ENCODE peak calls at places on chromosomes 2 and 18, in eight cellular contexts. P is neural progenitor cell, J is endothelial cell of umbilical vein, S is psoas muscle, N is SK-N-MC, W is K562, T is colonic mucosa, H is GM06990. F is an unnamed sample.

GRCh38 chr18:55351220-55351619 is 236.8 kb downstream of the TCF4 start:
- DNase-seq in W (no peak), J (peak), S (no peak), H (no peak), N (no peak), P (no peak), T (no peak), F (no peak)

GRCh38 chr2:166057363-166058169 is 70.3 kb downstream of the SCN1A start:
- DNase-seq in H (no peak), N (peak), J (peak), S (no peak), P (peak), W (peak), T (no peak), F (no peak)

GRCh38 chr2:21161832-21162614 is 38.3 kb downstream of the TDRD15 start:
- DNase-seq in J (no peak), T (no peak), W (no peak), H (no peak), P (no peak), S (no peak), N (no peak), F (no peak)

GRCh38 chr2:98572676-98573075 is 35.6 kb downstream of the COA5 start:
- DNase-seq in S (no peak), J (no peak), P (no peak), N (no peak), T (no peak), H (no peak), W (no peak), F (no peak)

GRCh38 chr2:197266477-197266876 is 44.1 kb downstream of the ANKRD44 start:
- DNase-seq in N (no peak), W (no peak), J (no peak), T (no peak), P (no peak), S (no peak), H (no peak), F (peak)

GRCh38 chr2:235527806-235528480 is 34.1 kb downstream of the AGAP1 start:
- DNase-seq in S (no peak), J (no peak), W (no peak), T (no peak), N (no peak), P (peak), H (no peak), F (no peak)

GRCh38 chr2:84946204-84947009 is 24.6 kb upstream of the KCMF1 start:
- DNase-seq in H (peak), P (no peak), S (no peak), N (no peak), J (peak), T (peak), W (no peak), F (peak)

GRCh38 chr2:70830333-70830732 is 5.3 kb downstream of the CD207 start:
- DNase-seq in H (no peak), S (no peak), N (no peak), W (no peak), P (no peak), J (peak), T (no peak), F (no peak)

GRCh38 chr2:30731248-30731647 is 76.0 kb downstream of the CAPN13 start:
- DNase-seq in T (no peak), W (no peak), N (no peak), H (no peak), J (no peak), P (no peak), S (no peak), F (no peak)

GRCh38 chr2:171712051-171712450 is 24.8 kb downstream of the DYNC1I2 start:
- DNase-seq in S (no peak), W (no peak), T (no peak), P (no peak), H (no peak), J (peak), N (peak), F (no peak)

GRCh38 chr2:69139778-69140177 is 126.8 kb downstream of the ANTXR1 start:
- DNase-seq in J (no peak), H (no peak), N (no peak), T (no peak), P (no peak), W (no peak), S (no peak), F (no peak)

GRCh38 chr2:39715822-39716221 is 50.1 kb downstream of the TMEM178A start:
- DNase-seq in H (no peak), J (no peak), W (no peak), P (no peak), T (no peak), S (no peak), N (no peak), F (no peak)

GRCh38 chr18:57771626-57772025 is 31.5 kb downstream of the ATP8B1 start:
- DNase-seq in S (no peak), T (no peak), W (no peak), N (no peak), J (no peak), P (no peak), H (no peak), F (no peak)
- H3K4me3 ChIP-seq in S (no peak), T (no peak), W (no peak), N (no peak), J (no peak), P (no peak), H (no peak), F (no peak)

GRCh38 chr2:149331023-149331400 is 625 bp downstream of the LYPD6 start:
- DNase-seq in T (peak), N (no peak), J (no peak), W (no peak), S (no peak), P (peak), H (no peak), F (no peak)
- H3K4me3 ChIP-seq in T (peak), N (peak), J (peak), W (no peak), S (peak), P (peak), H (peak), F (peak)

DNA sequence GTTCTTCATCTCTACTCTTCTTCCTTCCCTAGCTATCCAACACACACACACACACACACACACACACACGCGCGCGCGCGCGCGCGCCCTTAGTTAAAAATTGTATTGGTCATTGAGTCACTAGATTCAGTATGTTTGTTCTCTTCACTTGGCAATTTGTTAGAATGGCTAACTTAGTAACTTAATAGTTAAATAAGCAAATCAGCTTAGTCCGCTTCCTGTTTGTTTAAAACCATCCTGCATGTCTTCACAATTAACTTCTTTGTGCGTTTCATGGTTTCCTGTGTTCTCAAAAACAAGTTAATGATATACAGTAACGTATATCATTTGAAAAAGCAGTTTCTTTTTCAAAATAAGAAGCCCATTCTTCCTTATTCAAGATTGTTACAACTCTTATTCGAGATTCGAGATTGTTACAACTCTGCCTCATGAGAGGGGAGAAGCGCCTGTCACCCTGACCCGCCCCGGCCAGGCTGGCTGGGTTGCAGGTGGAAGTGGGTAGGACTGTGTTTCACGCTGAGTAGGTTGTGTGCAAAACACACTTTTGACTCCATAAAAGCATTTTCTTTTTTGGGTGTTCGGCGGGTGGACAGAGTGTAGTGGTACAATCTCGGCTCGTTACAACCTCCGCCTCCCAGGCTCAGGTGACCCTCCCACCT is 9.5 kb upstream of the CNNM3 start:
- DNase-seq in N (no peak), S (no peak), J (no peak), T (no peak), W (no peak), P (no peak), H (peak), F (peak)
- H3K4me3 ChIP-seq in N (no peak), S (no peak), J (no peak), T (no peak), W (no peak), P (no peak), H (no peak), F (no peak)

DNA sequence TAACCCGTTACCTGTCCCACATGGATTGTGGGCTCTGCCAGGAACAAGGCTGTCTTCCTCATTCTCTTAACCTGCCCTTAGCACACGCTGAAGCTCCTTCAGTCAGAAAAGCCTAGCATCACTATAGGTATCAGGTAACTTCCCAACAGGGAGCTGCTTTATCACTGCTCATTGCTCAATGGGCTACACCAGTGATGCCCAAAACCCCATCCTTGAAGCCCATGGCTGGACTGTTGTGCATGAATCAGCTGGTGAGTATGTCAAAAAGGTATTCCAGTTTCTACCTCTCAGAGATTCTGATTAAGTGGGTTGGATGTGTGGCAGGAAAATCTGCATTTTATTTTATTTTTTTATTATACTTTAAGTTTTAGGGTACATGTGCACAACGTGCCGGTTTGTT is 362.2 kb downstream of the LRATD1 start:
- DNase-seq in T (no peak), P (no peak), N (no peak), J (no peak), S (no peak), H (no peak), W (no peak), F (no peak)
- H3K4me3 ChIP-seq in T (no peak), P (no peak), N (no peak), J (no peak), S (no peak), H (no peak), W (no peak), F (no peak)

DNA sequence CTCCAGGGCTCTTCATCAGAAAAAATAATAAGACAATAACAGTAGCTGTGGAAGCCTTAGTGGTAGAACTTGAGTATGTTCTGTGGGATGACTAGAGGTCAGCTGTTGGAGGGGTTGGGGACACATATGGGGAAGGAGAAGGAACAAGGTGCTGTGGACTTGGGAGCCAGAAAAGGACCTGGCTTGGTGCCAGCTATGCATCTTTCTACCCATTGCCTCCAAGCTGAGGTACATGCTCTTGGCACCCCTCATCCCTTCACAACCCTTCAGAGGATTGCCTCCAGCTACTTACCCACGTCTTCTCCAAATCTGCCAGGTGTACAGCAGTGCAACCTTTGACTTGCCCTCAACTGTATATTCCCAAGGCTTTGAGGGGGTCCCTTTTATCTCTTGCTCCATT is 15.3 kb upstream of the EPAS1 start:
- DNase-seq in N (no peak), P (no peak), W (no peak), T (no peak), H (no peak), S (no peak), J (no peak), F (no peak)
- H3K4me3 ChIP-seq in N (no peak), P (no peak), W (no peak), T (no peak), H (no peak), S (no peak), J (no peak), F (no peak)